ENCODE peak calls at places on chromosomes 12 and 14, in nine cellular contexts. M is GM12865, S is endodermal cell, U is astrocyte, Q is lower lobe of right lung, X is HL-60, D is progenitor cell of endocrine pancreas, W is fibroblast of villous mesenchyme, J is WTC11. C is an unnamed sample.

GRCh38 chr12:80374615-80375014 is 69.4 kb upstream of the PTPRQ start:
- DNase-seq in M (no peak), S (no peak), U (no peak), Q (no peak), X (no peak), D (no peak), W (no peak), J (no peak), C (no peak)

GRCh38 chr14:92540472-92541048 is 27.0 kb downstream of the RIN3 start:
- DNase-seq in M (peak; percentile 32), S (no peak), U (peak; percentile 100), Q (peak; percentile 80), X (no peak), D (no peak), W (peak; percentile 98), J (no peak), C (no peak)

GRCh38 chr14:51082394-51082793 is 12.5 kb downstream of the TRIM9 start:
- DNase-seq in M (no peak), S (no peak), U (peak; percentile 62), Q (no peak), X (no peak), D (no peak), W (no peak), J (no peak), C (no peak)

GRCh38 chr14:30603402-30603801 is 18.7 kb upstream of the SCFD1 start:
- DNase-seq in M (no peak), S (no peak), U (no peak), Q (no peak), X (no peak), D (no peak), W (no peak), J (no peak), C (no peak)

GRCh38 chr12:63845726-63846125 is 1.2 kb downstream of the SRGAP1 start:
- DNase-seq in M (no peak), S (peak; percentile 42), U (peak; percentile 34), Q (no peak), X (no peak), D (no peak), W (peak; percentile 67), J (no peak), C (no peak)

GRCh38 chr12:75587340-75588106 is 76.1 kb upstream of the KRR1 start:
- DNase-seq in M (no peak), S (no peak), U (peak; percentile 31), Q (no peak), X (no peak), D (no peak), W (no peak), J (no peak), C (no peak)

GRCh38 chr12:98725481-98726247 is 80.6 kb downstream of the APAF1 start:
- DNase-seq in M (peak; percentile 42), S (peak; percentile 91), U (peak; percentile 75), Q (no peak), X (peak; percentile 30), D (no peak), W (peak; percentile 68), J (peak; percentile 62), C (peak; percentile 70)

GRCh38 chr14:92735344-92735743 is 13.1 kb downstream of the LGMN start:
- DNase-seq in M (no peak), S (no peak), U (no peak), Q (no peak), X (no peak), D (no peak), W (no peak), J (no peak), C (no peak)

GRCh38 chr14:85315290-85315689 is 214.7 kb upstream of the FLRT2 start:
- DNase-seq in M (no peak), S (no peak), U (no peak), Q (no peak), X (no peak), D (no peak), W (no peak), J (no peak), C (no peak)

GRCh38 chr12:114018669-114019068 is 52.5 kb upstream of the RBM19 start:
- DNase-seq in M (no peak), S (no peak), U (no peak), Q (no peak), X (no peak), D (no peak), W (peak; percentile 3), J (no peak), C (no peak)

GRCh38 chr12:795305-795704 is 42.9 kb downstream of the WNK1 start:
- DNase-seq in M (peak; percentile 26), S (no peak), U (no peak), Q (no peak), X (no peak), D (no peak), W (no peak), J (no peak), C (no peak)

GRCh38 chr12:6230321-6231110 is 30.3 kb downstream of the CD9 start:
- DNase-seq in M (peak; percentile 82), S (no peak), U (peak; percentile 59), Q (peak; percentile 79), X (peak; percentile 83), D (no peak), W (peak; percentile 78), J (no peak), C (no peak)

GRCh38 chr14:101404426-101405170 is 156.7 kb upstream of the DIO3 start:
- DNase-seq in M (no peak), S (peak; percentile 77), U (no peak), Q (no peak), X (no peak), D (no peak), W (no peak), J (peak; percentile 33), C (no peak)

GRCh38 chr12:28563286-28563685 is 373.0 kb downstream of the CCDC91 start:
- DNase-seq in M (no peak), S (no peak), U (no peak), Q (no peak), X (no peak), D (no peak), W (no peak), J (no peak), C (no peak)

GRCh38 chr12:92289611-92290010 is 144.0 kb upstream of the BTG1 start:
- DNase-seq in M (no peak), S (no peak), U (no peak), Q (no peak), X (no peak), D (no peak), W (no peak), J (no peak), C (no peak)

GRCh38 chr12:105814283-105814682 is 324.5 kb downstream of the NUAK1 start:
- DNase-seq in M (no peak), S (no peak), U (no peak), Q (no peak), X (no peak), D (no peak), W (no peak), J (no peak), C (peak; percentile 51)

GRCh38 chr12:18090093-18090492 is at the start of gene RERGL:
- DNase-seq in M (no peak), S (no peak), U (no peak), Q (no peak), X (no peak), D (no peak), W (no peak), J (no peak), C (no peak)

GRCh38 chr14:22837750-22838538 is 1.6 kb downstream of the MMP14 start:
- DNase-seq in M (no peak), S (peak; percentile 78), U (peak; percentile 41), Q (peak; percentile 46), X (no peak), D (no peak), W (peak; percentile 53), J (peak; percentile 46), C (peak; percentile 32)

GRCh38 chr14:68255697-68256178 is 436.2 kb downstream of the RAD51B start:
- DNase-seq in M (no peak), S (no peak), U (peak; percentile 91), Q (no peak), X (no peak), D (no peak), W (peak; percentile 68), J (no peak), C (no peak)

GRCh38 chr12:104784592-104784991 is 173.5 kb downstream of the SLC41A2 start:
- DNase-seq in M (no peak), S (peak; percentile 71), U (no peak), Q (no peak), X (no peak), D (no peak), W (no peak), J (no peak), C (no peak)

GRCh38 chr12:55446334-55446733 is 2.5 kb downstream of the OR6C2 start:
- DNase-seq in M (no peak), S (no peak), U (no peak), Q (no peak), X (no peak), D (no peak), W (no peak), J (no peak), C (no peak)
- TF ChIP-seq CTCF in M (no peak), S (peak; percentile 41), U (no peak), Q (no peak), X (no peak), D (peak; percentile 28), W (no peak), J (no peak), C (no peak)

GRCh38 chr12:97283297-97283696 is 179.3 kb upstream of the RMST start:
- DNase-seq in M (peak; percentile 4), S (peak; percentile 81), U (no peak), Q (no peak), X (no peak), D (no peak), W (no peak), J (peak; percentile 60), C (no peak)
- TF ChIP-seq CTCF in M (peak; percentile 28), S (peak; percentile 71), U (no peak), Q (peak; percentile 6), X (no peak), D (peak; percentile 20), W (no peak), J (peak; percentile 72), C (peak; percentile 10)

GRCh38 chr12:49069507-49070346 is at the start of gene RHEBL1:
- DNase-seq in M (peak; percentile 99), S (peak; percentile 99), U (peak; percentile 83), Q (peak; percentile 99), X (peak; percentile 96), D (peak; percentile 98), W (peak; percentile 98), J (peak; percentile 95), C (peak; percentile 99)
- TF ChIP-seq CTCF in M (peak; percentile 30), S (peak; percentile 17), U (no peak), Q (no peak), X (peak; percentile 18), D (peak; percentile 39), W (peak; percentile 24), J (no peak), C (no peak)

GRCh38 chr14:23894687-23895419 is 58.7 kb upstream of the DHRS4 start:
- DNase-seq in M (no peak), S (no peak), U (no peak), Q (no peak), X (no peak), D (no peak), W (no peak), J (no peak), C (no peak)

GRCh38 chr14:23899788-23900187 is 53.8 kb upstream of the DHRS4 start:
- DNase-seq in M (no peak), S (no peak), U (no peak), Q (no peak), X (no peak), D (no peak), W (no peak), J (no peak), C (no peak)

DNA sequence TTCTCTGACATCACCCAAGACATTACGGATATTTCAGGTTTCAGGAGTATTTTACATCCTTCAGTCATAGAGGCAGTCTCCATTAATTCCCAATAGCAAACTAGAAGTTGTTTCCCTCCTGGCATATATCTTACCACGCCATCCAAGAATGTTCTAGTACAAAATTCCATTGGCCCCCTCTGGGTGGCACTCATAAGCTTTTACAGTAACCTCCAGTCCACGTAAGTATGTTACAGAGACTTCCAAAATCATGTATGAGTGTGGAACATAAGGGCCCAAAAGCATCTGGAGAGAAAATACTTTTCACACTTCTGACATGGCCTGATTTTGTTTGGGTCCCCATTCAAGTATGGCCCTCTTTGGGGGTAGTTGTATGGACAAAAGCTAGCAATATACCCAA is 58.1 kb upstream of the DHRS4 start:
- DNase-seq in M (no peak), S (no peak), U (no peak), Q (no peak), X (no peak), D (no peak), W (no peak), J (no peak), C (no peak)
- TF ChIP-seq CTCF in M (peak; percentile 6), S (no peak), U (no peak), Q (no peak), X (no peak), D (no peak), W (peak; percentile 19), J (no peak), C (no peak)

C was measured in glutamatergic neuron.